ENCODE peak calls at places on chromosome 15, in six cellular contexts. W is PC-3, U is endothelial cell of umbilical vein, E is GM23248, V is IMR-90, Y is A549. T is an unnamed sample.

GRCh38 chr15:20344601-20345400 is 196.8 kb downstream of the GOLGA6L6 start:
- DNase-seq in W (no peak), E (no peak), Y (peak), V (no peak), U (no peak), T (no peak)

GRCh38 chr15:34892963-34893591 is 76.5 kb downstream of the AQR start:
- DNase-seq in Y (no peak), U (no peak), W (no peak), E (no peak), V (no peak), T (no peak)

GRCh38 chr15:99704444-99704838 is 28.8 kb downstream of the LYSMD4 start:
- DNase-seq in V (peak), W (peak), U (peak), Y (peak), E (peak), T (peak)

GRCh38 chr15:62108411-62108810 is 41.6 kb downstream of the C2CD4A start:
- DNase-seq in U (peak), E (no peak), W (no peak), V (no peak), Y (no peak), T (no peak)

GRCh38 chr15:78347586-78348543 is 7.7 kb downstream of the CRABP1 start:
- DNase-seq in E (no peak), V (no peak), W (peak), U (no peak), Y (no peak), T (no peak)

GRCh38 chr15:67173786-67174185 is 80.7 kb downstream of the AAGAB start:
- DNase-seq in W (no peak), U (no peak), Y (no peak), V (no peak), E (no peak), T (no peak)

GRCh38 chr15:34964277-34964676 is 5.3 kb downstream of the AQR start:
- DNase-seq in E (no peak), W (no peak), V (no peak), Y (no peak), U (no peak), T (no peak)

GRCh38 chr15:92638291-92638708 is 17.3 kb downstream of the FAM174B start:
- DNase-seq in V (peak), W (peak), E (no peak), Y (no peak), U (peak), T (peak)

GRCh38 chr15:70327328-70328136 is 229.8 kb upstream of the TLE3 start:
- DNase-seq in W (no peak), E (peak), Y (no peak), V (peak), U (peak), T (peak)
- H3K4me2 ChIP-seq in W (no peak), E (peak), Y (no peak), V (no peak), U (no peak), T (no peak)

GRCh38 chr15:85412956-85413854 is 32.8 kb downstream of the AKAP13 start:
- DNase-seq in U (peak), V (peak), E (peak), W (peak), Y (peak), T (peak)
- H3K27ac ChIP-seq in U (peak), V (no peak), E (peak), W (peak), Y (peak), T (peak)

DNA sequence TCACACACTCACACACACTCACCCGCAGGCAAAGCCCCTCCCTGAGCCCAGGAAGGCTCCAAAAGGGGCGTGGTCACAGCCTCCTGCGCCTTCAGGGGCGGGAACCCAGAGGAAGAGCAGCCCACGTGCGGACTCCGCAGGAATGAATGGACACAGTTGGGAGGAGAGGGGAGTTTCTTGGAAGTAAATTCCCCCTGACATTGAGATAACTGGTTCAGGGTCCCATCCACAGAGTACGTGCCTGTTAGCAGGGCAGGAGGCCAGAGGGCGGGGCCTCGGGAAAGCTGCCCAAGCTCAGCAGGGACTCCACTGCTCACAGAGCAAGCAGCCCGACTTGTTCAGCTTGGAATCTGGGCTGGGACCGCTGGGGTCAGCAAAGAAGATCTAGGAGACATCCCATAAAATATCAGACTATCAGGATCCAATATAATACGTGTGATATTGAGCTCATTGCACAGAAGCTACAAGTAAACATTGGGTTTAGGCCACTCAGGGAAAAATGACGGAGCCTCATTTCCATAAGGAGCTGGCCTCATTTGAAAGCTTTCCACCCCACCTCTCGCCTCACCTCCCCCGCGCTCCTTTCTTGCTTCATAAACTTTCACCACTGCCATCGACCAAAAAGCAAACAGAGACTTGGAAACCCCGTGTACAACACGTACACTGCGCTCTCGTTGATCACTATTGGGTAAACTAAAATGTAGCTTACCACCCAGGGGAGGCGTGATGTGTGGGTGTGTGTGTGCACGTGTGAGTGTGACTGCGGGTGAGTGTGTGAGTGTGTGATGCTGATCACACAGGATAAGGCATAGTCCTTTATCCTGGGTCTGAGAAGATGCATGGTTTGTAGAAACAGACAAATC is 36.0 kb downstream of the TM2D3 start:
- DNase-seq in E (peak), V (peak), W (peak), U (peak), Y (peak), T (peak)
- H3K4me2 ChIP-seq in E (peak), V (peak), W (peak), U (peak), Y (peak), T (peak)

GRCh38 chr15:83565133-83565532 is 88.8 kb upstream of the ADAMTSL3 start:
- DNase-seq in U (no peak), E (no peak), Y (no peak), V (no peak), W (no peak), T (no peak)
- H3K27ac ChIP-seq in U (no peak), E (no peak), Y (no peak), V (no peak), W (no peak), T (no peak)

GRCh38 chr15:68608206-68608843 is 29.5 kb downstream of the CORO2B start:
- DNase-seq in Y (no peak), U (peak), V (peak), E (no peak), W (no peak), T (peak)

GRCh38 chr15:68610825-68611224 is 32.0 kb downstream of the CORO2B start:
- DNase-seq in W (no peak), U (no peak), Y (no peak), V (no peak), E (no peak), T (no peak)

GRCh38 chr15:68606332-68606731 is 27.5 kb downstream of the CORO2B start:
- DNase-seq in U (no peak), Y (no peak), V (peak), E (no peak), W (no peak), T (no peak)

GRCh38 chr15:68609618-68610017 is 30.8 kb downstream of the CORO2B start:
- DNase-seq in V (no peak), Y (no peak), E (peak), U (no peak), W (no peak), T (peak)

DNA sequence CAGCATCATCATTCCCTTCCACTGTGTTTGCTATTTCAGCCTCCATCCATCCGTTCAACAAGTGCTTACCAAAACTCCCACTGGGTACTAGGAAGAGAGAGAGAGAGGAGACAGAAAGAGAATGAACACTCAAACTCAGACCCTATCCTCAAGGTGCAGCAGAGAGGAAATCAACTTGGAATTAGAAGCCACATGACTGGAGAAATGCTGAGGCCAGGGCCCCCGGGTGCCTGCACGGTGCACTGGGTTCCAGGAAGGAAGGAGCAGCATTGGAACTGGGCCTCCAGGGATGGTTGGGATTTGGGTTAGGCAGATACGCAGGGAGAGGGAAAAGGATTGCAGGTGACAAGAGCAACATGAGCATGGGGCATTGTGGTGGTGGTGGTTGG is 30.0 kb downstream of the CORO2B start:
- DNase-seq in U (no peak), W (no peak), V (no peak), Y (no peak), E (no peak), T (no peak)
- H3K4me2 ChIP-seq in U (no peak), W (no peak), V (no peak), Y (no peak), E (no peak), T (no peak)